ENCODE peak calls at places on chromosomes 6 and 20, in seven cellular contexts. One of them, this sample, is unnamed.

GRCh38 chr6:65786815-65787214 is 79.8 kb upstream of the EYS start:
- DNase-seq in HS-27A: no peak
- DNase-seq in HTR-8/SVneo: no peak
- DNase-seq in left colon: no peak
- DNase-seq in skeletal muscle cell: no peak
- DNase-seq in Kasumi-1: no peak
- DNase-seq in heart right ventricle: no peak
- DNase-seq in this sample: no peak

GRCh38 chr6:146420255-146420654 is 123.4 kb upstream of the RAB32 start:
- DNase-seq in left colon: no peak
- DNase-seq in HTR-8/SVneo: no peak
- DNase-seq in Kasumi-1: no peak
- DNase-seq in heart right ventricle: no peak
- DNase-seq in skeletal muscle cell: no peak
- DNase-seq in HS-27A: no peak
- DNase-seq in this sample: no peak

GRCh38 chr6:18102783-18103509 is 19.5 kb downstream of the NHLRC1 start:
- DNase-seq in skeletal muscle cell: no peak
- DNase-seq in left colon: no peak
- DNase-seq in Kasumi-1: no peak
- DNase-seq in HTR-8/SVneo: no peak
- DNase-seq in heart right ventricle: no peak
- DNase-seq in HS-27A: no peak
- DNase-seq in this sample: no peak

GRCh38 chr6:127864701-127865100 is 36.2 kb downstream of the THEMIS start:
- DNase-seq in HS-27A: no peak
- DNase-seq in heart right ventricle: no peak
- DNase-seq in left colon: no peak
- DNase-seq in Kasumi-1: no peak
- DNase-seq in HTR-8/SVneo: no peak
- DNase-seq in skeletal muscle cell: no peak
- DNase-seq in this sample: no peak

GRCh38 chr6:131125431-131125830 is 9.8 kb upstream of the AKAP7 start:
- DNase-seq in HS-27A: no peak
- DNase-seq in heart right ventricle: no peak
- DNase-seq in skeletal muscle cell: no peak
- DNase-seq in left colon: no peak
- DNase-seq in HTR-8/SVneo: no peak
- DNase-seq in Kasumi-1: no peak
- DNase-seq in this sample: no peak

GRCh38 chr6:1442929-1443328 is 53.6 kb downstream of the FOXF2 start:
- DNase-seq in Kasumi-1: no peak
- DNase-seq in HS-27A: no peak
- DNase-seq in skeletal muscle cell: no peak
- DNase-seq in left colon: no peak
- DNase-seq in HTR-8/SVneo: no peak
- DNase-seq in heart right ventricle: no peak
- DNase-seq in this sample: no peak

GRCh38 chr20:11229772-11230171 is 556.0 kb upstream of the JAG1 start:
- DNase-seq in left colon: no peak
- DNase-seq in skeletal muscle cell: peak
- DNase-seq in HS-27A: peak
- DNase-seq in Kasumi-1: no peak
- DNase-seq in HTR-8/SVneo: peak
- DNase-seq in heart right ventricle: peak
- DNase-seq in this sample: peak

GRCh38 chr6:112618796-112619195 is 271.7 kb downstream of the RFPL4B start:
- DNase-seq in skeletal muscle cell: no peak
- DNase-seq in heart right ventricle: no peak
- DNase-seq in HTR-8/SVneo: peak
- DNase-seq in Kasumi-1: peak
- DNase-seq in left colon: no peak
- DNase-seq in HS-27A: no peak
- DNase-seq in this sample: no peak

GRCh38 chr6:163489584-163489983 is 75.1 kb downstream of the QKI start:
- DNase-seq in HTR-8/SVneo: peak
- DNase-seq in Kasumi-1: no peak
- DNase-seq in left colon: no peak
- DNase-seq in HS-27A: no peak
- DNase-seq in heart right ventricle: no peak
- DNase-seq in skeletal muscle cell: peak
- DNase-seq in this sample: no peak

GRCh38 chr6:340181-340955 is 48.1 kb downstream of the DUSP22 start:
- DNase-seq in heart right ventricle: no peak
- DNase-seq in skeletal muscle cell: no peak
- DNase-seq in left colon: no peak
- DNase-seq in HS-27A: no peak
- DNase-seq in HTR-8/SVneo: no peak
- DNase-seq in Kasumi-1: no peak
- DNase-seq in this sample: no peak

GRCh38 chr6:150002710-150003109 is 22.6 kb downstream of the RAET1L start:
- DNase-seq in Kasumi-1: no peak
- DNase-seq in HS-27A: no peak
- DNase-seq in HTR-8/SVneo: no peak
- DNase-seq in heart right ventricle: no peak
- DNase-seq in left colon: no peak
- DNase-seq in skeletal muscle cell: no peak
- DNase-seq in this sample: no peak

GRCh38 chr20:52231230-52231746 is 39.7 kb upstream of the ZFP64 start:
- DNase-seq in HS-27A: no peak
- DNase-seq in HTR-8/SVneo: no peak
- DNase-seq in Kasumi-1: no peak
- DNase-seq in skeletal muscle cell: no peak
- DNase-seq in left colon: no peak
- DNase-seq in heart right ventricle: no peak
- DNase-seq in this sample: no peak

GRCh38 chr20:42697962-42698361 is 491.7 kb downstream of the PTPRT start:
- DNase-seq in HTR-8/SVneo: no peak
- DNase-seq in HS-27A: no peak
- DNase-seq in left colon: no peak
- DNase-seq in Kasumi-1: no peak
- DNase-seq in skeletal muscle cell: no peak
- DNase-seq in heart right ventricle: no peak
- DNase-seq in this sample: no peak

GRCh38 chr6:123022980-123023379 is 26.9 kb downstream of the CLVS2 start:
- DNase-seq in heart right ventricle: no peak
- DNase-seq in skeletal muscle cell: no peak
- DNase-seq in left colon: no peak
- DNase-seq in HS-27A: no peak
- DNase-seq in Kasumi-1: peak
- DNase-seq in HTR-8/SVneo: no peak
- DNase-seq in this sample: no peak

GRCh38 chr6:57303931-57304681 is 13.3 kb upstream of the PRIM2 start:
- DNase-seq in left colon: no peak
- DNase-seq in HS-27A: no peak
- DNase-seq in skeletal muscle cell: peak
- DNase-seq in heart right ventricle: no peak
- DNase-seq in Kasumi-1: no peak
- DNase-seq in HTR-8/SVneo: no peak
- DNase-seq in this sample: peak

GRCh38 chr6:166459272-166459671 is 76.5 kb upstream of the MPC1 start:
- DNase-seq in heart right ventricle: no peak
- DNase-seq in Kasumi-1: no peak
- DNase-seq in left colon: no peak
- DNase-seq in HTR-8/SVneo: no peak
- DNase-seq in HS-27A: no peak
- DNase-seq in skeletal muscle cell: no peak
- DNase-seq in this sample: no peak

GRCh38 chr6:139124887-139125672 is 9.8 kb upstream of the HECA start:
- DNase-seq in heart right ventricle: peak
- DNase-seq in skeletal muscle cell: peak
- DNase-seq in Kasumi-1: peak
- DNase-seq in HTR-8/SVneo: peak
- DNase-seq in HS-27A: no peak
- DNase-seq in left colon: peak
- DNase-seq in this sample: peak

GRCh38 chr6:23106951-23107350 is 537.6 kb downstream of the HDGFL1 start:
- DNase-seq in left colon: no peak
- DNase-seq in skeletal muscle cell: no peak
- DNase-seq in HS-27A: peak
- DNase-seq in HTR-8/SVneo: no peak
- DNase-seq in Kasumi-1: no peak
- DNase-seq in heart right ventricle: no peak
- DNase-seq in this sample: peak

GRCh38 chr6:113936093-113936934 is 34.6 kb downstream of the HDAC2 start:
- DNase-seq in HS-27A: peak
- DNase-seq in left colon: no peak
- DNase-seq in Kasumi-1: peak
- DNase-seq in heart right ventricle: peak
- DNase-seq in skeletal muscle cell: peak
- DNase-seq in HTR-8/SVneo: peak
- DNase-seq in this sample: peak

GRCh38 chr20:22908437-22908836 is 126.7 kb upstream of the SSTR4 start:
- DNase-seq in left colon: no peak
- DNase-seq in HTR-8/SVneo: no peak
- DNase-seq in skeletal muscle cell: no peak
- DNase-seq in Kasumi-1: no peak
- DNase-seq in HS-27A: no peak
- DNase-seq in heart right ventricle: no peak
- DNase-seq in this sample: no peak

GRCh38 chr6:56106231-56106630 is 141.1 kb downstream of the COL21A1 start:
- DNase-seq in HTR-8/SVneo: no peak
- DNase-seq in Kasumi-1: no peak
- DNase-seq in heart right ventricle: no peak
- DNase-seq in HS-27A: no peak
- DNase-seq in left colon: no peak
- DNase-seq in skeletal muscle cell: no peak
- DNase-seq in this sample: no peak

GRCh38 chr6:27148404-27148795 is 99.1 kb upstream of the PRSS16 start:
- DNase-seq in HTR-8/SVneo: no peak
- DNase-seq in left colon: no peak
- DNase-seq in heart right ventricle: no peak
- DNase-seq in skeletal muscle cell: no peak
- DNase-seq in Kasumi-1: no peak
- DNase-seq in HS-27A: no peak
- DNase-seq in this sample: no peak

GRCh38 chr6:148857817-148858390 is 111.1 kb downstream of the UST start:
- DNase-seq in Kasumi-1: no peak
- DNase-seq in left colon: no peak
- DNase-seq in HTR-8/SVneo: no peak
- DNase-seq in HS-27A: no peak
- DNase-seq in heart right ventricle: no peak
- DNase-seq in skeletal muscle cell: peak
- DNase-seq in this sample: peak

GRCh38 chr6:30687659-30688431 is 1.4 kb upstream of the PPP1R18 start:
- DNase-seq in Kasumi-1: no peak
- DNase-seq in skeletal muscle cell: no peak
- DNase-seq in left colon: no peak
- DNase-seq in HTR-8/SVneo: no peak
- DNase-seq in heart right ventricle: peak
- DNase-seq in HS-27A: no peak
- DNase-seq in this sample: peak

GRCh38 chr6:125104425-125104824 is 49.1 kb upstream of the TPD52L1 start:
- DNase-seq in HS-27A: no peak
- DNase-seq in skeletal muscle cell: peak
- DNase-seq in Kasumi-1: no peak
- DNase-seq in left colon: no peak
- DNase-seq in HTR-8/SVneo: no peak
- DNase-seq in heart right ventricle: no peak
- DNase-seq in this sample: peak

GRCh38 chr20:44731657-44732056 is 14.0 kb upstream of the KCNK15 start:
- DNase-seq in HS-27A: no peak
- DNase-seq in heart right ventricle: no peak
- DNase-seq in left colon: no peak
- DNase-seq in Kasumi-1: no peak
- DNase-seq in HTR-8/SVneo: no peak
- DNase-seq in skeletal muscle cell: no peak
- DNase-seq in this sample: no peak

GRCh38 chr6:160461641-160462040 is 113.5 kb downstream of the SLC22A3 start:
- DNase-seq in left colon: no peak
- DNase-seq in HS-27A: peak
- DNase-seq in skeletal muscle cell: peak
- DNase-seq in HTR-8/SVneo: no peak
- DNase-seq in heart right ventricle: no peak
- DNase-seq in Kasumi-1: no peak
- DNase-seq in this sample: no peak

GRCh38 chr20:24943196-24943595 is 5.9 kb upstream of the CST7 start:
- DNase-seq in HS-27A: no peak
- DNase-seq in Kasumi-1: no peak
- DNase-seq in HTR-8/SVneo: no peak
- DNase-seq in heart right ventricle: no peak
- DNase-seq in skeletal muscle cell: no peak
- DNase-seq in left colon: no peak
- DNase-seq in this sample: no peak

GRCh38 chr20:59094576-59094975 is 52.0 kb upstream of the PRELID3B start:
- DNase-seq in left colon: no peak
- DNase-seq in skeletal muscle cell: no peak
- DNase-seq in HS-27A: no peak
- DNase-seq in Kasumi-1: no peak
- DNase-seq in heart right ventricle: no peak
- DNase-seq in HTR-8/SVneo: no peak
- DNase-seq in this sample: no peak

GRCh38 chr6:33799714-33800113 is 4.1 kb downstream of the MLN start:
- DNase-seq in HS-27A: no peak
- DNase-seq in skeletal muscle cell: peak
- DNase-seq in HTR-8/SVneo: no peak
- DNase-seq in Kasumi-1: no peak
- DNase-seq in heart right ventricle: no peak
- DNase-seq in left colon: no peak
- DNase-seq in this sample: no peak

GRCh38 chr20:33262658-33263065 is 20.4 kb upstream of the BPIFB1 start:
- DNase-seq in heart right ventricle: peak
- DNase-seq in left colon: no peak
- DNase-seq in HTR-8/SVneo: peak
- DNase-seq in HS-27A: no peak
- DNase-seq in Kasumi-1: peak
- DNase-seq in skeletal muscle cell: peak
- DNase-seq in this sample: peak

GRCh38 chr6:13558718-13559117 is 15.7 kb upstream of the SIRT5 start:
- DNase-seq in Kasumi-1: no peak
- DNase-seq in skeletal muscle cell: no peak
- DNase-seq in HTR-8/SVneo: no peak
- DNase-seq in left colon: no peak
- DNase-seq in heart right ventricle: no peak
- DNase-seq in HS-27A: no peak
- DNase-seq in this sample: no peak

GRCh38 chr6:31168606-31169005 is 1.9 kb downstream of the POU5F1 start:
- DNase-seq in HS-27A: no peak
- DNase-seq in heart right ventricle: no peak
- DNase-seq in Kasumi-1: no peak
- DNase-seq in left colon: no peak
- DNase-seq in HTR-8/SVneo: no peak
- DNase-seq in skeletal muscle cell: no peak
- DNase-seq in this sample: no peak

GRCh38 chr6:146620655-146621054 is 21.9 kb downstream of the ADGB start:
- DNase-seq in HS-27A: no peak
- DNase-seq in HTR-8/SVneo: no peak
- DNase-seq in Kasumi-1: peak
- DNase-seq in heart right ventricle: no peak
- DNase-seq in left colon: no peak
- DNase-seq in skeletal muscle cell: peak
- DNase-seq in this sample: peak

GRCh38 chr20:36261389-36262105 is 25.3 kb downstream of the AAR2 start:
- DNase-seq in heart right ventricle: no peak
- DNase-seq in Kasumi-1: no peak
- DNase-seq in HTR-8/SVneo: no peak
- DNase-seq in HS-27A: no peak
- DNase-seq in left colon: no peak
- DNase-seq in skeletal muscle cell: no peak
- DNase-seq in this sample: no peak